ENCODE peak calls at places on chromosomes 4 and X, in four cellular contexts. R, T, X and G are unnamed samples.

GRCh38 chrX:136196691-136197155 is 49.4 kb downstream of the FHL1 start:
- DNase-seq in T (no peak), R (no peak), X (no peak), G (no peak)

GRCh38 chr4:1010522-1011021 is 854 bp upstream of the FGFRL1 start:
- DNase-seq in R (peak), X (peak), T (peak), G (peak)

GRCh38 chr4:8836664-8837171 is 34.9 kb downstream of the HMX1 start:
- DNase-seq in X (no peak), R (peak), T (peak), G (no peak)

GRCh38 chr4:139875456-139875855 is 209.8 kb downstream of the MGST2 start:
- DNase-seq in T (no peak), R (no peak), X (no peak), G (no peak)

GRCh38 chr4:118757761-118758213 is 72.6 kb downstream of the METTL14 start:
- DNase-seq in R (no peak), X (no peak), T (no peak), G (no peak)

GRCh38 chr4:99462875-99463464 is 27.8 kb upstream of the ADH7 start:
- DNase-seq in X (peak), R (no peak), T (peak), G (peak)

GRCh38 chrX:53456254-53456653 is 22.1 kb upstream of the HSD17B10 start:
- DNase-seq in T (no peak), R (no peak), X (no peak), G (no peak)

GRCh38 chrX:100830143-100830542 is 10.0 kb downstream of the CSTF2 start:
- DNase-seq in X (no peak), R (no peak), T (no peak), G (no peak)

GRCh38 chrX:71652405-71652804 is 14.9 kb upstream of the LOC101059915 start:
- DNase-seq in R (no peak), T (peak), X (peak), G (peak)

GRCh38 chr4:128387600-128388351 is 100.2 kb upstream of the PGRMC2 start:
- DNase-seq in R (no peak), T (no peak), X (no peak), G (no peak)

DNA sequence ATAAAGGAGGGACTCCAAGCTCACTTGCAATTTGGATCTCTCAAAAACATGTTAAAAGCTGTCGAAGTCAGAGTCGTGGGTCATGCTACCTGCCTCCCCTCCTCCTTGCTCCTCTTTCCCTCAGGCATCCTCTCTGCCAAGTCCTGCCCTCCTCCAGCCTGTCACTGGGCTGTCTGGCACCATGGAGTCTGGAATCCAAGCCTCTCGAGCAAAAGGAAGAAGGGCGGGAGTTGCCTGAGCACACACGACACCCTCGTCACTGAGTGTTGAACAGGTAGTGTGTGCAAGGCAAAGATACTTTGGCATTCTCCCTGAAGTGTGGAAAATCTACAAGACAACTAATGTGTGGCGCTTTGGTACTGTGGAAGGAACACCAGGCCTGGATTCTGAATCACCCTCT is 62.2 kb downstream of the HAUS3 start:
- DNase-seq in R (no peak), T (no peak), X (no peak), G (no peak)
- TF ChIP-seq CTCF in R (no peak), T (no peak), X (no peak), G (no peak)

DNA sequence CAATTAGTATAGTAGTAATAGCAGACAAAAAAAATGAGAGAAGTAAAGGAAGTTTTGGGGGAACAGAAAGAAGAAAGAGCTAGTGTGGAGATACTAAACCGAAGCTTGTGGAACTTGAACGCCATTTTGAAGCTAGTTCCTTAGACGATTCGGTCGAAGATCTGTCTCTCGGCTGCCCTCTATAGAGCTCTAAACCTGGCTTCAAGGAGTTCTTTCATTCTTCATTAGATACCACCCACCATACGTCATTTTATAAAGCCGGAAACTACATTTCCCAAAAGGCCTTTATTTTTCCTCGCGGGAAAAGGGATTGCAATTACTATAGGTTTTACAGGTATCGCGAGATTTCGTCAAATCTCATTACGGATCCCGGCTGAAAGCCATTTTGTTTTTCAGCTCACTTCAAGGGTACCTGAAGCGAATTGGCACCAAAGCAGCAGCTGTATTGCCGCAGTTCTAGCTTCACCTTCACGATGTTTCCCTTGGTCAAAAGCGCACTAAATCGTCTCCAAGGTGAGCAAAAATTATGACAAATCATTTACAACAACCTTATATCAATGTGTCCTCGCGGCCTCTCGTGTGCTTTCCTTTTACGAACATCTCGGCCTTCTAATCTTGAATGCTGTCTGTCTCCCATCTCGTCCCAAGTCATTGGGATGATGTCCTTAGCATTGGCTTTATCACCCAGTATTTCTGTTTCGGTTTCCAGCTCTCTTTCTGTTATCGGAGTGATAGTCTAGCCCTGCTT is at the start of gene COX7B:
- DNase-seq in R (peak), X (peak), T (peak), G (peak)
- TF ChIP-seq CTCF in R (peak), X (no peak), T (peak), G (peak)

DNA sequence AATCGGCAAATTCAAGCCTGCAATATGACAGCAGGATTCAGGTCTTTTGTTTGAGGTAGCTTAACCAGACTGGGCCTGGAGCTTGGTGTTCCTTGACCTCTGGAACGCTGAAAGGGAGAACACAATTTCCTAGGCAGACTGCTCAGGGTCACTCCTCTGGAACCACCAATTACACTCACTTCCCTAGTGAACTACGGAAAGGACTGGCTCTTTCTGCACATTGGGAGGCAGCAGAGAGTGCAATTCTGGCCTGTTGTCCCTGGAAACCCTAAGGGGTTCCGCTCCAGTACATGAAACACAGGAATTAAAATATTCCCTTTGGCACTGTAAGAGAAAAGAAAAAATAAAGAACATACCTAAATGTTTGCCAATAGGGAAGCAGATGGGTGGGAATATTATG is 58.6 kb downstream of the GPC3 start:
- DNase-seq in X (no peak), T (no peak), R (no peak), G (no peak)
- TF ChIP-seq CTCF in X (no peak), T (no peak), R (no peak), G (no peak)

DNA sequence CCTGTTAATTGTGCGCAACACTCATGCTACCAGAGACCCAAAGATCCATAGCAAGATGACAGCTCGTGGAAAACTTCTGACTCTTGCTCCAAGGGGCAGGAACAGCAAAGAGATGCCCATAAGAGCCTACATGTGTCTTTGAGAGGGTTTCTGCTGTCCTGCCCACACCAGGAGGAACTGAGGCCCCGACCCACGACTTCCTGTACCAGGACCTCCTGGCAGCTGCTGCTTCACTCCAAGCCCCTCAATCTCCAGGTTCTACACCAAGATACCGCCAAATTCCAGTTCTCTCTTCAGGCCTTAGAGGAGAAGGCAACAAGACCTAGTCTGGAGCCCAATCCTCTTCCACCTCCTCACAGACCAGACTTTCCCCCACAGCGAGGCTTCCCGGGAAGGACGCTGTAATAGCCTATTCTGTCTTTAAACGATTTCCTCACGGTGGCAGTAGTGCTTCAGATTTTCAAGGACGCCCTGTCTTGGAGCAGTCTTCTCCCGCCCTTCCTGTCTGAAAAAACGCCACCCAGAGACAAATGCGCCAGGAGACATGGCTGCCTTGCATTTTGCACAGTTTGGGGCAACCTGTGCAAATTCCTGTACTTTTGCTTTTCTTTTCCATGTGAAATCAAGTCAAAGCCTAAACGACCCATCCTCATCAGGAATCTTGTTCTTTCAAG is 230.2 kb upstream of the STK26 start:
- DNase-seq in X (no peak), R (no peak), T (no peak), G (no peak)
- TF ChIP-seq CTCF in X (no peak), R (no peak), T (no peak), G (peak)

GRCh38 chr4:80963051-80963450 is 67.5 kb upstream of the BMP3 start:
- DNase-seq in T (no peak), R (no peak), X (no peak), G (no peak)
- TF ChIP-seq CTCF in T (no peak), R (no peak), X (no peak), G (no peak)

GRCh38 chr4:52852041-52852440 is 10.1 kb upstream of the RASL11B start:
- DNase-seq in R (no peak), X (no peak), T (no peak), G (no peak)

GRCh38 chr4:52856802-52857201 is 5.3 kb upstream of the RASL11B start:
- DNase-seq in R (no peak), X (no peak), T (no peak), G (no peak)

GRCh38 chr4:52850406-52851119 is 11.6 kb upstream of the RASL11B start:
- DNase-seq in R (no peak), T (no peak), X (no peak), G (no peak)

GRCh38 chr4:52852696-52853095 is 9.4 kb upstream of the RASL11B start:
- DNase-seq in T (no peak), X (no peak), R (no peak), G (no peak)

DNA sequence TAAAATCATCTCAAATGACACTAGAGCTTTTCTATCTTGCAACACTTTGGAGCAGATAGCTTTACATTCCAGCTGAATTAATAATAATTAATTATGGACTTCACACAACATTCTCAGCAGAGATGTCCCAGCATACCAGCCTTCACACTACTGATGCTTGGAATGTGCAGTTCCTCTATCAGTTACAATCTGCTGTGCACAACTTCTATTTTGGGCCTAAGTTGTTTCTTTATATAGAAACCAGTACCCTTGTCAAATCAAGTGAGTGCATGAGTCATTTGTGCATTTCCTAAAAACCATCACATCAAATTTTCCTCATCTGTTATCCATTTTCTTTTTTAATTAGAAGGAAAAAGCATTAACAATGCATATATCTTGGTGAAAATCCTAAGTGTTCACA is 8.8 kb upstream of the RASL11B start:
- DNase-seq in T (no peak), R (no peak), X (no peak), G (no peak)
- TF ChIP-seq CTCF in T (no peak), R (no peak), X (no peak), G (no peak)

GRCh38 chr4:38071801-38072567 is 111.8 kb downstream of the PTTG2 start:
- DNase-seq in X (no peak), T (no peak), R (no peak), G (no peak)

GRCh38 chr4:38067499-38067898 is 107.3 kb downstream of the PTTG2 start:
- DNase-seq in X (no peak), R (no peak), T (no peak), G (no peak)

GRCh38 chr4:38068107-38068506 is 107.9 kb downstream of the PTTG2 start:
- DNase-seq in X (no peak), T (no peak), R (no peak), G (no peak)

GRCh38 chr4:38072578-38072977 is 112.4 kb downstream of the PTTG2 start:
- DNase-seq in T (no peak), X (no peak), R (no peak), G (no peak)

GRCh38 chr4:38069271-38069760 is 109.1 kb downstream of the PTTG2 start:
- DNase-seq in R (no peak), X (peak), T (peak), G (peak)
- TF ChIP-seq CTCF in R (peak), X (peak), T (peak), G (peak)

GRCh38 chr4:133151681-133152329 is 2.7 kb downstream of the PCDH10 start:
- DNase-seq in R (no peak), X (no peak), T (no peak), G (peak)
- TF ChIP-seq CTCF in R (peak), X (no peak), T (no peak), G (no peak)

DNA sequence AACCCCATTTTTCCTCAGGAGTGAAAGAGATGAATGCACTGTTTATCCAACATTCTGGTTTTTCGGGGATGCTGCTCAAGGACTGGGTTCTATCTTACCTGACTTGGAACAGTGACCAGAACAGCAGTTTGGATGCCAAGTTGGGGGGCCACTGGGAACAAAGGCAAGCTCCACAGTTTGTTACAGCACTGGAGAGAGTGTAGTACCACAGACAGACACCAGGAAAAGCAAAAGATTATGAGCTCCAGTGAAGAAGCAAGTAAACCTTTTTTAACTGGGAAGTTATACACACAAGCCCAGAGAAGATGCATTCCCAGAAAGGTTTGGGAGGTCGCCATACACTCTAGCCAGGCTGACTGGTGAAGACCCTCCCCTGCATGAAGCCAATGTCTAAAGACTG is 13.6 kb downstream of the C4orf36 start:
- DNase-seq in R (no peak), T (no peak), X (no peak), G (no peak)
- TF ChIP-seq CTCF in R (no peak), T (no peak), X (peak), G (no peak)

GRCh38 chr4:136709897-136710296 is 822.4 kb downstream of the PCDH18 start:
- DNase-seq in T (no peak), X (no peak), R (no peak), G (no peak)

DNA sequence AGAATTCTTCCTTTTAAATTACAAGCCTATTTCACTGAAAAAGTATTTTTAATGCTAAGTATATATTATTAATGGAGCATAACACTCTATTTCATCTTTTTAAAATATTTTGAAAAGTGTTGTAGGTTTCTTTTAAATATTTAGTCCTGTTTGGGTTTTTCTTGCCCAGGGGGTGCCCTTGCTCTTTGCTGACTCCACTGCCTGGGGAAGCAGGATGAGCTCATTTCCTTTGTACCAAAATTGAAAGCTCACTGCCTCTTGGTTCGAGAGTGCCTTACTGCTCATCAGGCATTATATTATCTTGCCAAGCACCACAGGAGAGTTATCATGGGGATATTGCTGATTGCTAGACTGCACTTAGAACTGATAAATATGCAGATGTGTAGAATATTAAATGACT is 819.2 kb downstream of the PCDH18 start:
- DNase-seq in X (no peak), T (no peak), R (no peak), G (no peak)
- TF ChIP-seq CTCF in X (no peak), T (no peak), R (no peak), G (no peak)